ENCODE peak calls at places on chromosomes 11 and 22, in ten cellular contexts. K, O, D, T, C, I, S, U, H and Y are unnamed samples.

GRCh38 chr22:49349181-49349835 is 478.4 kb downstream of the BRD1 start:
- DNase-seq in C (no peak), U (no peak), H (no peak), S (no peak), O (no peak), K (no peak), T (no peak), I (no peak), D (no peak), Y (no peak)

GRCh38 chr11:77467993-77468392 is 5.9 kb downstream of the PAK1 start:
- DNase-seq in K (no peak), T (peak; percentile 14), U (peak; percentile 44), H (no peak), S (no peak), D (no peak), O (no peak), C (no peak), I (no peak), Y (no peak)

GRCh38 chr22:25908755-25909154 is 166.8 kb downstream of the MYO18B start:
- DNase-seq in S (no peak), D (no peak), C (no peak), I (no peak), T (no peak), O (no peak), H (no peak), K (no peak), U (no peak), Y (no peak)

GRCh38 chr22:22703715-22704114 is 59.3 kb downstream of the GGTLC2 start:
- DNase-seq in K (no peak), I (no peak), S (no peak), U (no peak), T (peak; percentile 24), H (peak; percentile 18), C (no peak), D (no peak), O (no peak), Y (no peak)

GRCh38 chr22:21013742-21014201 is 1.2 kb upstream of the P2RX6 start:
- DNase-seq in I (no peak), O (no peak), S (no peak), U (no peak), D (no peak), T (no peak), C (no peak), K (no peak), H (no peak), Y (no peak)

GRCh38 chr11:1937616-1938342 is 9.4 kb upstream of the MRPL23 start:
- DNase-seq in I (peak; percentile 13), O (no peak), T (no peak), S (no peak), K (no peak), D (peak; percentile 20), U (no peak), C (no peak), H (no peak), Y (no peak)

GRCh38 chr11:96188625-96189006 is 154.4 kb downstream of the MAML2 start:
- DNase-seq in H (no peak), T (peak; percentile 66), C (no peak), I (no peak), S (no peak), D (no peak), O (peak; percentile 65), K (no peak), U (peak; percentile 80), Y (no peak)

GRCh38 chr22:40002935-40003715 is 8.4 kb downstream of the FAM83F start:
- DNase-seq in T (no peak), D (no peak), C (no peak), S (no peak), O (no peak), U (no peak), I (no peak), H (no peak), K (no peak), Y (no peak)

GRCh38 chr11:79600747-79601146 is 159.9 kb upstream of the TENM4 start:
- DNase-seq in I (no peak), D (no peak), S (no peak), U (no peak), H (no peak), K (no peak), C (no peak), T (no peak), O (no peak), Y (no peak)

GRCh38 chr11:44625759-44626523 is 60.5 kb downstream of the CD82 start:
- DNase-seq in D (no peak), T (no peak), H (no peak), C (no peak), S (no peak), I (no peak), O (peak; percentile 33), K (peak; percentile 20), U (peak; percentile 94), Y (no peak)

GRCh38 chr11:69032833-69033232 is 15.9 kb upstream of the TPCN2 start:
- DNase-seq in O (no peak), T (no peak), H (no peak), D (no peak), C (no peak), I (no peak), K (no peak), S (no peak), U (no peak), Y (no peak)